ENCODE peak calls at places on chromosome 9, in six cellular contexts. One of them, this sample, is unnamed.

GRCh38 chr9:84723426-84723825 is 53.9 kb downstream of the NTRK2 start:
- DNase-seq in NCI-H187 treated with DMSO at 0.1 percent for 48 hours: no peak
- DNase-seq in GM03348: no peak
- DNase-seq in amniotic stem cell: no peak
- DNase-seq in kidney glomerular epithelial cell: no peak
- DNase-seq in activated CD8-positive, alpha-beta memory T cell treated with anti-CD3 and anti-CD28 coated beads, Interleukin-2, amount 10 ng/mL, durations not matched to agents 7 days and 5 days: no peak
- DNase-seq in this sample: no peak

GRCh38 chr9:123064662-123065061 is 31.2 kb downstream of the GPR21 start:
- DNase-seq in NCI-H187 treated with DMSO at 0.1 percent for 48 hours: no peak
- DNase-seq in GM03348: no peak
- DNase-seq in amniotic stem cell: no peak
- DNase-seq in kidney glomerular epithelial cell: no peak
- DNase-seq in activated CD8-positive, alpha-beta memory T cell treated with anti-CD3 and anti-CD28 coated beads, Interleukin-2, amount 10 ng/mL, durations not matched to agents 7 days and 5 days: no peak
- DNase-seq in this sample: no peak

GRCh38 chr9:840343-840742 is 1.2 kb upstream of the DMRT1 start:
- DNase-seq in NCI-H187 treated with DMSO at 0.1 percent for 48 hours: no peak
- DNase-seq in GM03348: no peak
- DNase-seq in amniotic stem cell: no peak
- DNase-seq in kidney glomerular epithelial cell: no peak
- DNase-seq in activated CD8-positive, alpha-beta memory T cell treated with anti-CD3 and anti-CD28 coated beads, Interleukin-2, amount 10 ng/mL, durations not matched to agents 7 days and 5 days: no peak
- DNase-seq in this sample: no peak

GRCh38 chr9:86637515-86637914 is 283.3 kb upstream of the TUT7 start:
- DNase-seq in NCI-H187 treated with DMSO at 0.1 percent for 48 hours: no peak
- DNase-seq in GM03348: peak
- DNase-seq in amniotic stem cell: no peak
- DNase-seq in kidney glomerular epithelial cell: no peak
- DNase-seq in activated CD8-positive, alpha-beta memory T cell treated with anti-CD3 and anti-CD28 coated beads, Interleukin-2, amount 10 ng/mL, durations not matched to agents 7 days and 5 days: no peak
- DNase-seq in this sample: no peak

GRCh38 chr9:99966720-99967119 is 60.3 kb downstream of the STX17 start:
- DNase-seq in NCI-H187 treated with DMSO at 0.1 percent for 48 hours: no peak
- DNase-seq in GM03348: no peak
- DNase-seq in amniotic stem cell: no peak
- DNase-seq in kidney glomerular epithelial cell: peak
- DNase-seq in activated CD8-positive, alpha-beta memory T cell treated with anti-CD3 and anti-CD28 coated beads, Interleukin-2, amount 10 ng/mL, durations not matched to agents 7 days and 5 days: no peak
- DNase-seq in this sample: no peak

GRCh38 chr9:77440057-77440456 is 208.1 kb downstream of the GNA14 start:
- DNase-seq in NCI-H187 treated with DMSO at 0.1 percent for 48 hours: no peak
- DNase-seq in GM03348: peak
- DNase-seq in amniotic stem cell: no peak
- DNase-seq in kidney glomerular epithelial cell: no peak
- DNase-seq in activated CD8-positive, alpha-beta memory T cell treated with anti-CD3 and anti-CD28 coated beads, Interleukin-2, amount 10 ng/mL, durations not matched to agents 7 days and 5 days: no peak
- DNase-seq in this sample: peak

GRCh38 chr9:27276182-27277030 is 20.5 kb downstream of the EQTN start:
- DNase-seq in NCI-H187 treated with DMSO at 0.1 percent for 48 hours: peak
- DNase-seq in GM03348: peak
- DNase-seq in amniotic stem cell: peak
- DNase-seq in kidney glomerular epithelial cell: peak
- DNase-seq in activated CD8-positive, alpha-beta memory T cell treated with anti-CD3 and anti-CD28 coated beads, Interleukin-2, amount 10 ng/mL, durations not matched to agents 7 days and 5 days: no peak
- DNase-seq in this sample: no peak

GRCh38 chr9:107546859-107547258 is 57.3 kb upstream of the KLF4 start:
- DNase-seq in NCI-H187 treated with DMSO at 0.1 percent for 48 hours: no peak
- DNase-seq in GM03348: no peak
- DNase-seq in amniotic stem cell: no peak
- DNase-seq in kidney glomerular epithelial cell: no peak
- DNase-seq in activated CD8-positive, alpha-beta memory T cell treated with anti-CD3 and anti-CD28 coated beads, Interleukin-2, amount 10 ng/mL, durations not matched to agents 7 days and 5 days: no peak
- DNase-seq in this sample: no peak

GRCh38 chr9:72579190-72579589 is 57.8 kb downstream of the TMC1 start:
- DNase-seq in NCI-H187 treated with DMSO at 0.1 percent for 48 hours: no peak
- DNase-seq in GM03348: peak
- DNase-seq in amniotic stem cell: no peak
- DNase-seq in kidney glomerular epithelial cell: no peak
- DNase-seq in activated CD8-positive, alpha-beta memory T cell treated with anti-CD3 and anti-CD28 coated beads, Interleukin-2, amount 10 ng/mL, durations not matched to agents 7 days and 5 days: no peak
- DNase-seq in this sample: peak